ENCODE peak calls at places on chromosome 7, in nine cellular contexts. B is activated CD8-positive, alpha-beta T cell treated with anti-CD3 and anti-CD28 coated beads for 36 hours; W is COLO829; Q is activated CD4-positive, alpha-beta T cell treated with anti-CD3 and anti-CD28 coated beads, Interleukin-2, amount 10 ng/mL, durations not matched to agents 24 days and 14 days; S is activated naive CD4-positive, alpha-beta T cell treated with anti-CD3 and anti-CD28 coated beads, Interleukin-2, amount 10 ng/mL, durations not matched to agents 7 days and 5 days; A is stromal cell of bone marrow; I is psoas muscle; P is non-pigmented ciliary epithelial cell; F is EH. T is an unnamed sample.

GRCh38 chr7:55517191-55517633 is 55.1 kb downstream of the VOPP1 start:
- DNase-seq in P (no peak), B (peak), I (no peak), S (peak), Q (peak), A (no peak), W (no peak), F (no peak), T (no peak)

GRCh38 chr7:16833373-16833772 is 28.6 kb upstream of the AGR2 start:
- DNase-seq in F (no peak), Q (no peak), W (no peak), I (no peak), B (no peak), P (no peak), S (no peak), A (no peak), T (no peak)

GRCh38 chr7:13047061-13047460 is 359.6 kb downstream of the ARL4A start:
- DNase-seq in P (no peak), S (no peak), B (no peak), Q (no peak), W (no peak), I (no peak), A (no peak), F (no peak), T (no peak)

GRCh38 chr7:158815471-158816128 is 13.7 kb downstream of the ESYT2 start:
- DNase-seq in S (no peak), A (no peak), I (no peak), W (no peak), B (no peak), Q (no peak), P (no peak), F (no peak), T (no peak)

GRCh38 chr7:155027879-155028278 is 25.0 kb upstream of the PAXIP1 start:
- DNase-seq in W (no peak), Q (no peak), B (no peak), P (no peak), F (no peak), I (no peak), S (no peak), A (no peak), T (no peak)

GRCh38 chr7:43583424-43584199 is 704 bp downstream of the STK17A start:
- DNase-seq in S (peak), W (no peak), I (peak), F (peak), B (peak), A (no peak), Q (peak), P (no peak), T (no peak)

GRCh38 chr7:111301891-111302290 is 211.0 kb downstream of the LRRN3 start:
- DNase-seq in P (no peak), I (no peak), W (no peak), S (no peak), A (no peak), F (peak), B (no peak), Q (no peak), T (peak)

GRCh38 chr7:39921505-39922250 is 28.4 kb upstream of the CDK13 start:
- DNase-seq in I (no peak), W (no peak), B (no peak), Q (no peak), S (no peak), A (no peak), F (no peak), P (no peak), T (no peak)

GRCh38 chr7:129146237-129146979 is 1.9 kb downstream of the TSPAN33 start:
- DNase-seq in S (no peak), W (no peak), B (no peak), A (no peak), Q (no peak), P (no peak), I (no peak), F (no peak), T (no peak)

GRCh38 chr7:88278881-88279280 is 27.8 kb downstream of the STEAP4 start:
- DNase-seq in F (no peak), W (peak), S (no peak), P (no peak), Q (no peak), A (peak), B (no peak), I (no peak), T (no peak)

GRCh38 chr7:92747041-92747835 is 89.1 kb downstream of the CDK6 start:
- DNase-seq in W (no peak), Q (no peak), P (no peak), A (no peak), F (peak), I (no peak), B (no peak), S (no peak), T (no peak)